ENCODE peak calls at places on chromosomes 7 and 10, in nine cellular contexts. K is left ventricle myocardium superior, D is AG08396, Q is bronchial epithelial cell, I is NCI-H748 treated with DMSO at 0.1 percent for 48 hours, C is NCI-H2081, F is Calu3, H is NCI-H2171 treated with DMSO at 0.1 percent for 48 hours, W is LoVo. R is an unnamed sample.

GRCh38 chr7:98156700-98157099 is 50.0 kb downstream of the LMTK2 start:
- DNase-seq in K (no peak), D (no peak), Q (no peak), I (no peak), C (no peak), F (no peak), H (no peak), W (no peak), R (no peak)

GRCh38 chr7:50476953-50477625 is 26.9 kb upstream of the FIGNL1 start:
- DNase-seq in K (no peak), D (no peak), Q (no peak), I (no peak), C (no peak), F (no peak), H (no peak), W (no peak), R (no peak)

GRCh38 chr10:114042895-114043531 is 653 bp upstream of the ADRB1 start:
- DNase-seq in K (peak), D (peak), Q (peak), I (peak), C (no peak), F (peak), H (no peak), W (peak), R (peak)

GRCh38 chr10:29908977-29909376 is 150.4 kb downstream of the JCAD start:
- DNase-seq in K (no peak), D (no peak), Q (no peak), I (no peak), C (peak), F (no peak), H (peak), W (no peak), R (no peak)

GRCh38 chr10:112913255-112913654 is 36.8 kb upstream of the TCF7L2 start:
- DNase-seq in K (no peak), D (no peak), Q (no peak), I (no peak), C (no peak), F (no peak), H (no peak), W (no peak), R (no peak)

GRCh38 chr10:84201244-84201606 is 6.9 kb downstream of the CDHR1 start:
- DNase-seq in K (no peak), D (no peak), Q (no peak), I (no peak), C (no peak), F (no peak), H (no peak), W (no peak), R (no peak)

GRCh38 chr10:15168296-15168780 is at the start of gene NMT2:
- DNase-seq in K (peak), D (peak), Q (peak), I (peak), C (peak), F (peak), H (peak), W (peak), R (peak)

GRCh38 chr10:85967594-85967993 is 399.0 kb downstream of the GRID1 start:
- DNase-seq in K (no peak), D (no peak), Q (peak), I (no peak), C (no peak), F (no peak), H (no peak), W (peak), R (no peak)

GRCh38 chr7:117800841-117801240 is 72.4 kb downstream of the CTTNBP2 start:
- DNase-seq in K (no peak), D (no peak), Q (no peak), I (no peak), C (no peak), F (no peak), H (no peak), W (no peak), R (no peak)

GRCh38 chr7:100102950-100103840 is 1.8 kb downstream of the AP4M1 start:
- DNase-seq in K (peak), D (peak), Q (no peak), I (no peak), C (no peak), F (no peak), H (no peak), W (no peak), R (no peak)

GRCh38 chr10:132527338-132528063 is 10.1 kb upstream of the INPP5A start:
- DNase-seq in K (peak), D (no peak), Q (no peak), I (no peak), C (no peak), F (no peak), H (no peak), W (no peak), R (peak)

GRCh38 chr10:102509387-102509786 is 5.6 kb downstream of the SUFU start:
- DNase-seq in K (no peak), D (peak), Q (peak), I (no peak), C (no peak), F (peak), H (no peak), W (no peak), R (peak)